ENCODE peak calls at places on chromosomes 1 and 21, in seven cellular contexts. M is cardiac fibroblast; R is MM.1S; I is AG09309; F is CD8-positive, alpha-beta T cell; W is spleen; X is adrenal gland. P is an unnamed sample.

GRCh38 chr1:109277434-109278204 is 5.3 kb downstream of the PSRC1 start:
- DNase-seq in M (peak; percentile 80), R (peak; percentile 80), I (no peak), F (peak; percentile 74), W (peak; percentile 91), X (peak; percentile 84), P (peak; percentile 91)

GRCh38 chr1:68795956-68796355 is 299.1 kb upstream of the DEPDC1 start:
- DNase-seq in M (no peak), R (no peak), I (no peak), F (no peak), W (no peak), X (no peak), P (no peak)

GRCh38 chr1:109181807-109182163 is 31.9 kb upstream of the SARS1 start:
- DNase-seq in M (no peak), R (no peak), I (no peak), F (no peak), W (no peak), X (no peak), P (peak; percentile 84)

GRCh38 chr1:41537257-41537656 is 52.8 kb upstream of the EDN2 start:
- DNase-seq in M (no peak), R (no peak), I (no peak), F (no peak), W (peak; percentile 59), X (no peak), P (no peak)

GRCh38 chr1:64092851-64093371 is 110.5 kb upstream of the UBE2U start:
- DNase-seq in M (no peak), R (no peak), I (no peak), F (no peak), W (no peak), X (no peak), P (no peak)

GRCh38 chr1:200874694-200875093 is 1.9 kb downstream of the GPR25 start:
- DNase-seq in M (no peak), R (no peak), I (no peak), F (no peak), W (no peak), X (no peak), P (no peak)

GRCh38 chr1:3687509-3687908 is 35.2 kb downstream of the TP73 start:
- DNase-seq in M (no peak), R (no peak), I (no peak), F (no peak), W (no peak), X (no peak), P (no peak)

GRCh38 chr21:44579833-44580144 is 615 bp downstream of the KRTAP10-5 start:
- DNase-seq in M (no peak), R (no peak), I (no peak), F (peak; percentile 43), W (peak; percentile 28), X (no peak), P (no peak)

GRCh38 chr1:23598424-23598823 is 39.1 kb upstream of the ID3 start:
- DNase-seq in M (no peak), R (no peak), I (no peak), F (no peak), W (no peak), X (no peak), P (no peak)

GRCh38 chr1:156927215-156928042 is 7.0 kb downstream of the LRRC71 start:
- DNase-seq in M (peak; percentile 72), R (peak; percentile 73), I (no peak), F (peak; percentile 74), W (peak; percentile 17), X (peak; percentile 72), P (peak; percentile 72)

GRCh38 chr1:28582248-28582615 is 9.8 kb upstream of the RAB42 start:
- DNase-seq in M (peak; percentile 58), R (no peak), I (no peak), F (no peak), W (no peak), X (no peak), P (peak; percentile 44)

GRCh38 chr21:45330075-45330781 is 42.5 kb upstream of the POFUT2 start:
- DNase-seq in M (peak; percentile 87), R (no peak), I (peak; percentile 67), F (no peak), W (peak; percentile 58), X (peak; percentile 24), P (peak; percentile 49)

GRCh38 chr1:206500046-206500445 is 7.3 kb upstream of the RASSF5 start:
- DNase-seq in M (no peak), R (no peak), I (no peak), F (no peak), W (peak; percentile 40), X (no peak), P (no peak)

GRCh38 chr1:198798923-198799386 is 160.1 kb downstream of the PTPRC start:
- DNase-seq in M (no peak), R (no peak), I (no peak), F (no peak), W (no peak), X (no peak), P (no peak)

GRCh38 chr1:81999364-81999763 is 198.6 kb downstream of the ADGRL2 start:
- DNase-seq in M (no peak), R (no peak), I (no peak), F (no peak), W (no peak), X (no peak), P (no peak)

GRCh38 chr1:172670316-172670715 is 11.4 kb downstream of the FASLG start:
- DNase-seq in M (no peak), R (no peak), I (no peak), F (no peak), W (no peak), X (no peak), P (no peak)

GRCh38 chr1:180196436-180197003 is 33.5 kb upstream of the LHX4 start:
- DNase-seq in M (no peak), R (no peak), I (no peak), F (no peak), W (no peak), X (no peak), P (no peak)

GRCh38 chr21:17598437-17598836 is 14.3 kb downstream of the BTG3 start:
- DNase-seq in M (no peak), R (no peak), I (no peak), F (no peak), W (no peak), X (no peak), P (peak; percentile 8)

GRCh38 chr21:42777064-42777756 is 102.1 kb downstream of the WDR4 start:
- DNase-seq in M (no peak), R (no peak), I (no peak), F (no peak), W (peak; percentile 64), X (no peak), P (no peak)

GRCh38 chr1:18668750-18669404 is 38.2 kb downstream of the PAX7 start:
- DNase-seq in M (no peak), R (no peak), I (no peak), F (no peak), W (no peak), X (peak; percentile 22), P (no peak)
- H3K4me3 ChIP-seq in M (no peak overlapping the region), R (no peak overlapping the region), I (no peak overlapping the region), F (no peak overlapping the region), W (no peak overlapping the region), X (no peak overlapping the region), P (no peak overlapping the region)

GRCh38 chr21:15058718-15059316 is 6.0 kb downstream of the NRIP1 start:
- DNase-seq in M (peak; percentile 44), R (peak; percentile 5), I (no peak), F (no peak), W (no peak), X (no peak), P (peak; percentile 69)
- H3K4me3 ChIP-seq in M (peak overlapping the region; percentile 28), R (no peak overlapping the region), I (no peak overlapping the region), F (no peak overlapping the region), W (no peak overlapping the region), X (no peak overlapping the region), P (no peak overlapping the region)

GRCh38 chr1:161171191-161171590 is 5.0 kb downstream of the PPOX start:
- DNase-seq in M (no peak), R (no peak), I (no peak), F (no peak), W (peak; percentile 14), X (no peak), P (no peak)

GRCh38 chr1:161173711-161174110 is 3.6 kb downstream of the B4GALT3 start:
- DNase-seq in M (no peak), R (no peak), I (no peak), F (no peak), W (peak; percentile 53), X (no peak), P (no peak)

GRCh38 chr1:161172349-161172748 is 5.0 kb downstream of the B4GALT3 start:
- DNase-seq in M (no peak), R (no peak), I (no peak), F (no peak), W (peak; percentile 1), X (no peak), P (no peak)

GRCh38 chr1:161171696-161172095 is 5.5 kb downstream of the PPOX start:
- DNase-seq in M (no peak), R (no peak), I (no peak), F (no peak), W (peak; percentile 61), X (no peak), P (no peak)

DNA sequence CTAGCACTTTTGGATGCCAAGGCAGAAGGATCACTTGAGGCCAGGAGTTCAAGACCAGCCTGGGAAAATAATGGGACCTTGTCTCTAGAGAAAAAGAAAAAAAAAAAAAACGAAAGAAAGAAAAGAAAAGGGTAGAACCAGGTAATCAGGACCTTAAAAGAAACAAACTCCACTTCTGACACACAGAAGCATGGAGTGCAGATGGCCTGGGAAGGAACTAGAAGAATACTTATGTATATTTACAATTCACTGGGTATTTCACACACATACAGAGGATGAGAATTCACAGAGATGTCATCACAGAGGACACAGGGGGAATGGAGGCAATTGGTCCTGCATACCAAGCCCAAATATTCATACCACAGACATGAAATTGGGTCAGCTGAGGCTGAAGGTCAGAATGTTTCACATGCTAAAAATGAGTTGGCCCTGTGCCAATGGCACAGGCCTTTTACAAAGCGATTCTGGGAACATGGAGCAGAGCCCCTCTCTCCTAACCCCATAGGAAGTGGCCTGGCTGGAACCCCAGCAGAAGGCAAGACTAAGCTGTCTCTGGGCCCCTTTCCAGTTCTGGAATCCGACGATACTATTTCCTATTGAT is 4.4 kb downstream of the B4GALT3 start:
- DNase-seq in M (peak; percentile 91), R (no peak), I (peak; percentile 75), F (no peak), W (no peak), X (peak; percentile 70), P (no peak)
- H3K4me3 ChIP-seq in M (no peak overlapping the region), R (no peak overlapping the region), I (no peak overlapping the region), F (no peak overlapping the region), W (no peak overlapping the region), X (no peak overlapping the region), P (no peak overlapping the region)

DNA sequence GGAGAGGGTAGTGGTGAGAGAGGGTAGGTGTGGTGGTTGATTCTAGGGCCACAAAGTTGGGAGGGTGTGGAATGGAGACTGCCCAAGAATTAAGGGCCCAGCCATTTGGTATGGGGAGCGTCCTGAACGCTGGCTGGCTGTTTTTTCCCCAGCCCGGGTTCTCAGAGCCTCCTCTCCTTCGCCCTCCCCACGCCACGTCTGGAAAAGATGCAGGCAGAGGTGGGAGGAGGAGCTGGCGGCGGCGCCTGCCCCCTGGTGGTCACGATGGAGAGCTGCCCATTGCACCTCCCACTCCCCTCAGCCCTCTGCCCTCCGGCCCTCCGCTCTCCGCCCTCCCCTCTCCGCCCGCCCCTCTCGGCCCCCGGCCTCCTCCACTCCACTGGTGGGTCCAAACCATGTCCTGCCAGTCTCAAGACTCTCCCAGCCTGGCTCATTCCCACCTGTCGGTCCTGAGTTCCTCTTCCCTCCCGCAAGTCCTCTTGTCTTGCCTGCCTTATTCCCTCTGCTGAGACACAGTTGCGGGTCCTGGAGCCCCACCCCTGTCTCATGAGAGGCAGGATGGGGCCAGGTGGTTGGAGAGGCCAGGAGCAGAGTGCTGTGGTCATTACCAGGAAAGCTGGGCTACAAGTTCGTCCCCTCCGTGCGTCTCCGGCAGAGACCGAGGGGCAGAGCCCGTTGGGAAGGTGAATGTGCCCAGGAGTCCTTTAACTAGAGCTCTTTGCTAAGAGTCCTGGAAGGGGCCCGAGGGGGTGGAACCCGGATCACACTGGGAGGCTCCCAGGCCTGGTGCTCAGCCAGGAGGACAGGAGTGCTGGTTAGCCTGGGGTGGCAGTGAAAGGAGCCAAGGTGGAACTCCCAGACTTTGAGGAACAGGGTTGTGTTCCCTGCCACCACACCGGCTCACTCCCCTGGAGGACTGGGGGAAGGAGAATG is 22.6 kb downstream of the ETNK2 start:
- DNase-seq in M (peak; percentile 78), R (peak; percentile 60), I (no peak), F (peak; percentile 74), W (peak; percentile 91), X (peak; percentile 78), P (peak; percentile 62)
- H3K4me3 ChIP-seq in M (no peak overlapping the region), R (no peak overlapping the region), I (peak overlapping the region; percentile 7), F (no peak overlapping the region), W (no peak overlapping the region), X (no peak overlapping the region), P (no peak overlapping the region)

P was measured in small intestine.